ENCODE peak calls at places on chromosomes 7 and 10, in eight cellular contexts. F, A, N, O, M, R, Z and V are unnamed samples.
A peak's percentile ranks its signal among the peaks of the same experiment; 100 is the strongest.

GRCh38 chr10:113026679-113027078 is 76.6 kb downstream of the TCF7L2 start:
- DNase-seq in N (no peak), Z (peak; percentile 97), R (no peak), A (no peak), M (no peak), F (no peak), O (no peak), V (no peak)

GRCh38 chr10:13346280-13346819 is 1.7 kb downstream of the SEPHS1 start:
- DNase-seq in F (no peak), M (no peak), N (no peak), Z (peak; percentile 66), R (peak; percentile 16), O (no peak), A (peak; percentile 32), V (peak; percentile 14)

GRCh38 chr7:22364910-22365309 is 8.0 kb upstream of the RAPGEF5 start:
- DNase-seq in M (no peak), R (no peak), Z (no peak), A (no peak), N (no peak), F (no peak), O (no peak), V (no peak)

GRCh38 chr10:127303746-127304145 is 107.4 kb upstream of the INSYN2A start:
- DNase-seq in A (no peak), N (no peak), F (no peak), O (no peak), Z (no peak), M (no peak), R (no peak), V (no peak)

GRCh38 chr7:96870201-96870600 is 135.2 kb upstream of the DLX6 start:
- DNase-seq in N (no peak), Z (no peak), R (no peak), A (no peak), F (no peak), M (no peak), O (no peak), V (no peak)

GRCh38 chr10:131044379-131044778 is 267.1 kb downstream of the TCERG1L start:
- DNase-seq in A (no peak), Z (no peak), M (no peak), N (no peak), R (no peak), O (no peak), F (no peak), V (no peak)

GRCh38 chr7:116621649-116622048 is 50.3 kb upstream of the MET start:
- DNase-seq in A (no peak), R (no peak), Z (no peak), N (no peak), M (no peak), O (no peak), F (no peak), V (no peak)

GRCh38 chr7:29508608-29509007 is 55.0 kb upstream of the PRR15 start:
- DNase-seq in A (no peak), R (peak; percentile 36), N (peak; percentile 38), M (no peak), O (no peak), Z (no peak), F (no peak), V (no peak)

GRCh38 chr10:132396495-132397035 is 435 bp upstream of the PWWP2B start:
- DNase-seq in M (no peak), F (no peak), N (peak; percentile 89), O (no peak), R (peak; percentile 58), A (peak; percentile 68), Z (peak; percentile 31), V (peak; percentile 61)

GRCh38 chr7:50709151-50709550 is 73.5 kb downstream of the GRB10 start:
- DNase-seq in M (no peak), O (no peak), N (no peak), A (no peak), F (no peak), Z (no peak), R (no peak), V (no peak)

GRCh38 chr7:101557978-101558741 is 70.9 kb downstream of the MYL10 start:
- DNase-seq in F (no peak), Z (no peak), M (no peak), A (no peak), R (no peak), O (no peak), N (no peak), V (no peak)

GRCh38 chr7:20306499-20306946 is 24.2 kb upstream of the ITGB8 start:
- DNase-seq in Z (peak; percentile 92), N (no peak), O (no peak), R (no peak), F (no peak), M (peak; percentile 9), A (no peak), V (peak; percentile 41)

GRCh38 chr10:598415-599170 is 90.9 kb downstream of the DIP2C start:
- DNase-seq in A (peak; percentile 23), R (no peak), N (no peak), M (no peak), Z (peak; percentile 99), F (no peak), O (no peak), V (no peak)

DNA sequence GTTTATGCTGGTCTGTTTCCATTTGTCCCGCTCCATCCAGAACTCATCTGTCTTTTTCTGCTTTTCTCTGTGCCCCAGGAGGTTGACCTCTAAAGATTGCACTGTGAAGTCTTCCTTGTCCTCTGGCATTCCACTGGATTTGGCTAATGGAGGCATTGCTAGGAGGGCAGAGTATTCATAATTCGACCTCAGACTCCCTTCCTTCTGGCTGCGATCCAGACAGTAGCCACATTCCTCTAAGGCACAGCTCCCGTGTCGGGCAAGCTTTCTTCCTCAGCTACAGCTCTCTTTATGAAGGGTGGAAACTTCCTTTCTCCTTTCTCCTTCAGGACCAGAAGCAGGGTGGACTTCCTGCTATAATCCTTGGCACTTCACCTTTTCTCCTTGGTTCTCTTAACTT is 175.9 kb downstream of the BAMBI start:
- DNase-seq in F (no peak), Z (peak; percentile 53), O (no peak), A (no peak), R (no peak), N (no peak), M (no peak), V (no peak)
- H3K4me3 ChIP-seq in F (no peak overlapping the region), Z (no peak overlapping the region), O (no peak overlapping the region), A (no peak overlapping the region), R (no peak overlapping the region), N (no peak overlapping the region), M (no peak overlapping the region), V (no peak overlapping the region)

DNA sequence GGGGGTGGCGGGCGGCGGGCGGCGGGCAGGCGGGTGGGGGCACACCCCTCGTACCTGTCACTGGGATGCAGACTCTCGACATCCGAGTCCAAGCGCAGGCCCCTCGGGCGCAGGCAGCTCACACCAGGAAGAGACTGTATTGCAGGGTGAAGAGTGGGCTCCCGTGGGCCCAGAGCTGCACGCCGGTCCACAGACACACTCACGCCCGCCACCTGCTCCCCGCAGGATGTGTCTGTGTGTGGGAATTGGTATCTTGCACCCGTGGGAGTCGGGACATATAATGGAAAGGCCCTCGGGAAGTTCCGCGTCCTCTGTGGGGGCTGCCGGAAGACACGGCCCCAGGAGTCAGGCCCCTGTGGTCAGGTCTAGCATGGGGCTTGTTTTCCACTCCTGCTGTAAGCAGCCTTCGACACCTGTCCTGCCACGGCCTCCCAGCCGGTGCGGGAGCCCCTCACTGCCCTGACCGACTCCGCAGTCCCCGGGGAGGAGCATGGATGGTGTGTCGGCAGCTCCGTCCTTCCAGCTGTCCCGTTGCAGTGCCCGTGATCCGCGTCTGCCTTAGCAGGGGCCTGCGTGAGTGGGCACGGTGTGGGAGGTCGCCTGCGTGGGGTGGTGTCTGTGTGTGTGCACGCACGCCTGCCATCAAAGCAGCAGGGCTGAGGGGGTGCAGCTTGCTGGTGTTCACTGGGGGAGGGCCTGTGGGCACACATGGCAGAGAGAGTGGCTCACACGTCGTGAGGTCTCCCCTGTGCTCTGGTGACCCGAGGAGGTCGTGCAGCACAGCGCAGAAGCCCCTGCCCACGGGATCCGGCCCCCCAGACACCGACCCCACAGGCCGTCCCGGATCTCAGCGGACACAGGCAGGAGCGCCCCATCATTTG is 10.1 kb downstream of the MAFK start:
- DNase-seq in R (no peak), A (no peak), Z (no peak), F (no peak), N (peak; percentile 64), M (no peak), O (no peak), V (no peak)
- H3K27ac ChIP-seq in R (no peak overlapping the region), A (no peak overlapping the region), Z (no peak overlapping the region), F (no peak overlapping the region), N (no peak overlapping the region), M (no peak overlapping the region), O (no peak overlapping the region), V (no peak overlapping the region)

GRCh38 chr10:84234508-84234907 is 6.8 kb downstream of the LRIT1 start:
- DNase-seq in Z (no peak), M (no peak), F (no peak), R (no peak), N (no peak), A (no peak), O (no peak), V (no peak)

GRCh38 chr10:84232376-84232775 is 7.0 kb upstream of the LRIT2 start:
- DNase-seq in A (no peak), M (no peak), F (no peak), O (no peak), N (no peak), Z (no peak), R (no peak), V (no peak)

GRCh38 chr10:84236807-84237198 is 4.5 kb downstream of the LRIT1 start:
- DNase-seq in O (no peak), F (no peak), N (no peak), Z (no peak), M (no peak), A (no peak), R (no peak), V (no peak)

GRCh38 chr10:84235096-84235495 is 6.2 kb downstream of the LRIT1 start:
- DNase-seq in F (no peak), N (no peak), R (no peak), Z (no peak), A (no peak), O (no peak), M (no peak), V (no peak)

GRCh38 chr10:84233940-84234339 is 7.4 kb downstream of the LRIT1 start:
- DNase-seq in R (no peak), M (no peak), F (no peak), A (no peak), Z (no peak), O (no peak), N (no peak), V (no peak)
- H3K4me3 ChIP-seq in R (no peak overlapping the region), M (no peak overlapping the region), F (no peak overlapping the region), A (no peak overlapping the region), Z (no peak overlapping the region), O (no peak overlapping the region), N (no peak overlapping the region), V (no peak overlapping the region)

GRCh38 chr10:104307576-104308438 is 30.5 kb downstream of the ITPRIP start:
- DNase-seq in Z (peak; percentile 62), O (no peak), A (no peak), F (no peak), M (no peak), R (peak; percentile 5), N (no peak), V (no peak)

GRCh38 chr10:104311184-104311720 is 27.0 kb downstream of the ITPRIP start:
- DNase-seq in N (no peak), Z (no peak), R (no peak), O (no peak), A (no peak), F (no peak), M (no peak), V (no peak)

GRCh38 chr10:104306897-104307296 is 31.4 kb downstream of the ITPRIP start:
- DNase-seq in N (no peak), R (no peak), M (no peak), Z (no peak), F (no peak), O (no peak), A (no peak), V (no peak)

GRCh38 chr10:104308439-104308903 is 29.8 kb downstream of the ITPRIP start:
- DNase-seq in N (no peak), R (no peak), O (no peak), F (no peak), Z (no peak), A (no peak), M (no peak), V (no peak)

GRCh38 chr10:104309980-104310978 is 28.0 kb downstream of the ITPRIP start:
- DNase-seq in O (no peak), A (peak; percentile 63), F (no peak), Z (peak; percentile 87), R (peak; percentile 79), N (peak; percentile 90), M (no peak), V (no peak)
- H3K27ac ChIP-seq in O (peak overlapping the region; percentile 80), A (peak overlapping the region; percentile 35), F (no peak overlapping the region), Z (peak overlapping the region; percentile 75), R (peak overlapping the region; percentile 76), N (peak overlapping the region; percentile 89), M (no peak overlapping the region), V (no peak overlapping the region)